ENCODE peak calls at places on chromosomes 2 and 18, in ten cellular contexts. One of them, this sample, is unnamed. For H3K9me2, the result is how much of the 10 kb centered on the place peaks cover.

GRCh38 chr2:78011251-78011650 is 489.1 kb upstream of the LRRTM4 start:
- DNase-seq in PC-3: no peak
- DNase-seq in Karpas-422: no peak
- DNase-seq in SK-N-SH: no peak
- DNase-seq in GM23248: no peak
- DNase-seq in OCI-LY7: no peak
- DNase-seq in GM23338: no peak
- DNase-seq in PC-9: no peak
- DNase-seq in HCT116: no peak
- DNase-seq in MM.1S: no peak
- DNase-seq in this sample: no peak

GRCh38 chr18:21826196-21826595 is 85.6 kb downstream of the MIB1 start:
- DNase-seq in Karpas-422: no peak
- DNase-seq in OCI-LY7: no peak
- DNase-seq in MM.1S: peak
- DNase-seq in PC-9: no peak
- DNase-seq in HCT116: no peak
- DNase-seq in GM23338: no peak
- DNase-seq in PC-3: peak
- DNase-seq in SK-N-SH: no peak
- DNase-seq in GM23248: peak
- DNase-seq in this sample: no peak

GRCh38 chr2:217370391-217370790 is 510.5 kb upstream of the TNP1 start:
- DNase-seq in OCI-LY7: no peak
- DNase-seq in Karpas-422: no peak
- DNase-seq in HCT116: peak
- DNase-seq in SK-N-SH: no peak
- DNase-seq in PC-9: peak
- DNase-seq in GM23338: no peak
- DNase-seq in MM.1S: no peak
- DNase-seq in PC-3: peak
- DNase-seq in GM23248: peak
- DNase-seq in this sample: no peak

GRCh38 chr18:35267161-35267651 is 22.8 kb downstream of the ZSCAN30 start:
- DNase-seq in SK-N-SH: peak
- DNase-seq in MM.1S: no peak
- DNase-seq in GM23338: peak
- DNase-seq in PC-9: no peak
- DNase-seq in Karpas-422: no peak
- DNase-seq in GM23248: peak
- DNase-seq in PC-3: no peak
- DNase-seq in HCT116: no peak
- DNase-seq in OCI-LY7: no peak
- DNase-seq in this sample: no peak

GRCh38 chr2:237892478-237892877 is 33.1 kb downstream of the RAMP1 start:
- DNase-seq in HCT116: no peak
- DNase-seq in PC-3: no peak
- DNase-seq in PC-9: no peak
- DNase-seq in GM23338: no peak
- DNase-seq in GM23248: no peak
- DNase-seq in Karpas-422: no peak
- DNase-seq in OCI-LY7: no peak
- DNase-seq in SK-N-SH: no peak
- DNase-seq in MM.1S: no peak
- DNase-seq in this sample: no peak

GRCh38 chr2:194264586-194264985 is 1392.4 kb upstream of the SLC39A10 start:
- DNase-seq in MM.1S: no peak
- DNase-seq in Karpas-422: no peak
- DNase-seq in HCT116: no peak
- DNase-seq in OCI-LY7: no peak
- DNase-seq in PC-9: no peak
- DNase-seq in SK-N-SH: no peak
- DNase-seq in GM23338: no peak
- DNase-seq in PC-3: no peak
- DNase-seq in GM23248: no peak
- DNase-seq in this sample: no peak

GRCh38 chr2:15543541-15543940 is 17.6 kb downstream of the NBAS start:
- DNase-seq in HCT116: no peak
- DNase-seq in SK-N-SH: no peak
- DNase-seq in Karpas-422: no peak
- DNase-seq in OCI-LY7: no peak
- DNase-seq in GM23248: no peak
- DNase-seq in PC-3: no peak
- DNase-seq in GM23338: no peak
- DNase-seq in PC-9: no peak
- DNase-seq in MM.1S: no peak
- DNase-seq in this sample: no peak

GRCh38 chr18:34153711-34154110 is 71.0 kb downstream of the NOL4 start:
- DNase-seq in GM23338: no peak
- DNase-seq in MM.1S: no peak
- DNase-seq in PC-9: no peak
- DNase-seq in GM23248: peak
- DNase-seq in SK-N-SH: peak
- DNase-seq in HCT116: no peak
- DNase-seq in PC-3: peak
- DNase-seq in OCI-LY7: peak
- DNase-seq in Karpas-422: peak
- DNase-seq in this sample: no peak

GRCh38 chr2:210456571-210456970 is 20.0 kb downstream of the LANCL1 start:
- DNase-seq in PC-9: no peak
- DNase-seq in GM23338: no peak
- DNase-seq in HCT116: no peak
- DNase-seq in PC-3: no peak
- DNase-seq in MM.1S: no peak
- DNase-seq in OCI-LY7: no peak
- DNase-seq in SK-N-SH: peak
- DNase-seq in Karpas-422: no peak
- DNase-seq in GM23248: no peak
- DNase-seq in this sample: no peak
- H3K9me2 ChIP-seq in PC-9: under half
- H3K9me2 ChIP-seq in GM23338: under half
- H3K9me2 ChIP-seq in HCT116: under half
- H3K9me2 ChIP-seq in PC-3: under half
- H3K9me2 ChIP-seq in MM.1S: under half
- H3K9me2 ChIP-seq in OCI-LY7: under half
- H3K9me2 ChIP-seq in SK-N-SH: under half
- H3K9me2 ChIP-seq in Karpas-422: under half
- H3K9me2 ChIP-seq in GM23248: under half
- H3K9me2 ChIP-seq in this sample: under half

DNA sequence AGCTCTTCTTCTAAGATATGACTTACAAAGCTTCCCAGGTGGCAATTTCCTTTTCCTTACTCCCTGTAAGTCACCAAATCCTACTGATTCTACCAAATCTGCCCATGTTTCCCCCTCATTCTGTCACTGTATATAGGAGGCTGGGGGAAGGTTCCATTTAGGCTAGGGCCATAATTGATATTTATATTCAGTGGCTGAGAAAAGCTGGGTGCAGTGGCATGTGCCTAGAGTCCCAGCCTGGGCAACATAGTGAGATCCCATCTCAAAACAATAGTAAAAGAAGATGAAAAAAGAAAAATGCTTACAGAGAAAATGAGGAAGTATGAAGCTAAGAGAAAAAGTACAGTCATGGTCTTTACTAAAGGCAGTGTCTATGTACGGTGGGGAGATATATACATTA is 4.9 kb downstream of the CWC22 start:
- DNase-seq in PC-9: no peak
- DNase-seq in MM.1S: no peak
- DNase-seq in HCT116: no peak
- DNase-seq in SK-N-SH: no peak
- DNase-seq in GM23248: no peak
- DNase-seq in Karpas-422: no peak
- DNase-seq in OCI-LY7: no peak
- DNase-seq in PC-3: no peak
- DNase-seq in GM23338: no peak
- DNase-seq in this sample: no peak
- H3K9me2 ChIP-seq in PC-9: under half
- H3K9me2 ChIP-seq in MM.1S: under half
- H3K9me2 ChIP-seq in HCT116: under half
- H3K9me2 ChIP-seq in SK-N-SH: under half
- H3K9me2 ChIP-seq in GM23248: under half
- H3K9me2 ChIP-seq in Karpas-422: under half
- H3K9me2 ChIP-seq in OCI-LY7: under half
- H3K9me2 ChIP-seq in PC-3: under half
- H3K9me2 ChIP-seq in GM23338: under half
- H3K9me2 ChIP-seq in this sample: under half

DNA sequence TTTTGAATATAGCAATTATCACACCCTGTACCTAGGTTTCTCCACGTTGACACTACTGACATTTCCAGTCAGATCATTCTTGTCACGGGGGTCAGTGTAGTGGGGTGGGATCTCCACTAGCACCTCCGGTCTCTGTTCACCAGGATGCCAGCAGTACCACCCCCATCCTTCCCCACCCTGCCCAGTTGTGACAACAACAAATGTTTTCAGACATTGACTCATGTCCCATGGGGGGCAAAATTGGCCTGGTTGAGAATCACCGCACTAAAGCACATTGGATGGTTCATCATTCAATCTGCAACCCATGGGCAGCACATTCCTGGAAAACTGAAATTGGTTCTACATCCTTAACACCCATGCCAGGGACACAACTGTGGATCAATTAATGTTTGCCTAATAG is 32.3 kb downstream of the FEZ2 start:
- DNase-seq in OCI-LY7: no peak
- DNase-seq in GM23338: no peak
- DNase-seq in HCT116: no peak
- DNase-seq in MM.1S: no peak
- DNase-seq in GM23248: no peak
- DNase-seq in Karpas-422: no peak
- DNase-seq in PC-9: no peak
- DNase-seq in SK-N-SH: no peak
- DNase-seq in PC-3: no peak
- DNase-seq in this sample: no peak
- H3K9me2 ChIP-seq in OCI-LY7: under half
- H3K9me2 ChIP-seq in GM23338: under half
- H3K9me2 ChIP-seq in HCT116: under half
- H3K9me2 ChIP-seq in MM.1S: under half
- H3K9me2 ChIP-seq in GM23248: under half
- H3K9me2 ChIP-seq in Karpas-422: under half
- H3K9me2 ChIP-seq in PC-9: under half
- H3K9me2 ChIP-seq in SK-N-SH: under half
- H3K9me2 ChIP-seq in PC-3: under half
- H3K9me2 ChIP-seq in this sample: under half

GRCh38 chr2:235669269-235669831 is 175.5 kb downstream of the AGAP1 start:
- DNase-seq in Karpas-422: no peak
- DNase-seq in PC-3: peak
- DNase-seq in SK-N-SH: peak
- DNase-seq in GM23338: peak
- DNase-seq in HCT116: peak
- DNase-seq in GM23248: peak
- DNase-seq in OCI-LY7: no peak
- DNase-seq in MM.1S: peak
- DNase-seq in PC-9: peak
- DNase-seq in this sample: peak
- H3K9me2 ChIP-seq in Karpas-422: under half
- H3K9me2 ChIP-seq in PC-3: under half
- H3K9me2 ChIP-seq in SK-N-SH: under half
- H3K9me2 ChIP-seq in GM23338: under half
- H3K9me2 ChIP-seq in HCT116: under half
- H3K9me2 ChIP-seq in GM23248: under half
- H3K9me2 ChIP-seq in OCI-LY7: under half
- H3K9me2 ChIP-seq in MM.1S: under half
- H3K9me2 ChIP-seq in PC-9: under half
- H3K9me2 ChIP-seq in this sample: under half

This sample was measured in hepatocyte.